ENCODE peak calls at places on chromosomes 12 and 14, in four cellular contexts. E is tibial nerve, U is adrenal gland, R is IMR-90. W is an unnamed sample.

GRCh38 chr12:119988788-119989618 is at the start of gene BICDL1:
- DNase-seq in E (peak; percentile 7), R (peak; percentile 23), U (peak; percentile 91), W (peak; percentile 98)

GRCh38 chr12:115824936-115825602 is 452.4 kb downstream of the MED13L start:
- DNase-seq in U (no peak), E (no peak), R (no peak), W (no peak)

GRCh38 chr14:97031530-97031929 is 234.3 kb downstream of the VRK1 start:
- DNase-seq in U (no peak), R (no peak), E (no peak), W (no peak)

GRCh38 chr14:26621366-26621765 is 23.5 kb upstream of the NOVA1 start:
- DNase-seq in U (no peak), R (no peak), E (no peak), W (no peak)

GRCh38 chr12:2749580-2749979 is 45.2 kb upstream of the FKBP4 start:
- DNase-seq in U (no peak), E (no peak), R (no peak), W (no peak)

GRCh38 chr14:23171251-23171975 is 12.0 kb downstream of the SLC7A8 start:
- DNase-seq in E (no peak), R (no peak), U (peak; percentile 27), W (no peak)

GRCh38 chr12:13342971-13343370 is 146.4 kb downstream of the EMP1 start:
- DNase-seq in U (no peak), R (no peak), E (no peak), W (no peak)

GRCh38 chr14:52046376-52046917 is 22.4 kb downstream of the NID2 start:
- DNase-seq in E (no peak), U (no peak), R (peak; percentile 34), W (no peak)

GRCh38 chr12:105580841-105581352 is 250.4 kb downstream of the C12orf75 start:
- DNase-seq in U (peak; percentile 57), R (no peak), E (no peak), W (no peak)

GRCh38 chr14:63283501-63284248 is 35.1 kb downstream of the GPHB5 start:
- DNase-seq in E (no peak), U (no peak), R (no peak), W (no peak)

GRCh38 chr12:69065804-69066203 is 132.8 kb upstream of the CPM start:
- DNase-seq in U (no peak), R (peak; percentile 38), E (no peak), W (no peak)

GRCh38 chr12:64044171-64044570 is 177.9 kb downstream of the KICS2 start:
- DNase-seq in R (no peak), U (no peak), E (no peak), W (no peak)

GRCh38 chr14:35384386-35385041 is 20.0 kb downstream of the NFKBIA start:
- DNase-seq in U (peak; percentile 86), E (peak; percentile 52), R (peak; percentile 99), W (peak; percentile 87)

GRCh38 chr14:77100961-77101360 is 2.9 kb downstream of the CIPC start:
- DNase-seq in E (no peak), R (peak; percentile 27), U (no peak), W (peak; percentile 39)

GRCh38 chr14:85688024-85688423 is 158.1 kb downstream of the FLRT2 start:
- DNase-seq in E (no peak), U (no peak), R (peak; percentile 31), W (no peak)

GRCh38 chr14:69133206-69134125 is 19.5 kb downstream of the DCAF5 start:
- DNase-seq in E (no peak), U (peak; percentile 73), R (peak; percentile 78), W (no peak)

GRCh38 chr12:65407388-65408149 is 129.1 kb downstream of the MSRB3 start:
- DNase-seq in E (no peak), U (no peak), R (no peak), W (no peak)
- H3K4me3 ChIP-seq in E (no peak overlapping the region), U (no peak overlapping the region), R (no peak overlapping the region), W (no peak overlapping the region)

GRCh38 chr12:121839993-121840761 is 18.5 kb downstream of the HPD start:
- DNase-seq in E (no peak), R (no peak), U (no peak), W (no peak)

GRCh38 chr12:121843236-121843982 is 15.2 kb downstream of the HPD start:
- DNase-seq in R (no peak), U (no peak), E (no peak), W (no peak)

GRCh38 chr12:121837680-121838079 is 21.0 kb downstream of the HPD start:
- DNase-seq in E (no peak), R (no peak), U (no peak), W (no peak)

GRCh38 chr12:121838096-121838495 is 20.6 kb downstream of the HPD start:
- DNase-seq in U (no peak), E (no peak), R (no peak), W (no peak)

DNA sequence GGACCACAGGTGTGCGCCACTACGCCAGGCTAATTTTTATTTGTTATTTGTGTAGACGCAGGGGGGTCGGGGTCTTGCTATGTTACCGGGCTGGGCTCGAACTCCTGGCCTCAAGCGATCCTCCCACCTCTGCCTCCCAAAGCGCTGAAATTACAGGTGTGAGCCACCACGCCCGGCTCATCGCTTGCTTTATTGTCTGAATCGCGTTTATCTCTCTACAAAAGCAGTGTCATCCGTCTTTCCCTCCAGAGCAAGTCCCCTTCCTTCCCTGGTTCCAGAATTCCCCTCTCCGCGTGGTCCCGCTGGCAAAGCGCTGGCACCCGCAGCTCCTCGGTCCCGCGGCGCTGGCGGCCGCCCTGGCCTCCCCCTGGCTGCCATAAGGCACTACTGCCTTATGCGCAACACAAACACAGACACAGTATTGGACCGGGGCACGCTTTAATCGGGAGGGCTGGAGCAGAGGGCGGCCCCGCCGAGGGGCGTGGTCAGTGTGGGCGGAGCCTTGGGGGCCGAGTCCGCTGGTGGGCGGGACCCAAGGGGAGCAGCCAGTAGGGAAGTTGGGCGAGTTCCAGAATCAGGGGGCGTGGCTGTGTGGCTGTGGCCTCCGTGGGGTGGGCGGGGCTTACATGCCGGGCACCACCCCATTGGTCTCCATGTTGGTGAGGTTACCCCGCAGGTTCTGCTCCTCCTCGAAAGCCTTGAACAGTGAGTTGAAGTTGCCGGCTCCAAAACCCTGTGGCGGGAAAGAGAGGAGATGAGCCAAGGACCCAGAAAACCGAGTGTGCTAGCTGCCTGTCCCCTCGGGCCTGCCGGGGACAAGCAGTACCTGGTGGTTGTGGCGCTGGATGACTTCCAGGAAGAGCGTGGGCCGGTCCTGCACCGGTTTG is 19.3 kb downstream of the HPD start:
- DNase-seq in U (peak; percentile 100), R (peak; percentile 96), E (peak; percentile 100), W (peak; percentile 100)
- TF ChIP-seq POLR2A in U (peak; percentile 63), R (no peak), E (peak; percentile 41), W (no peak)

DNA sequence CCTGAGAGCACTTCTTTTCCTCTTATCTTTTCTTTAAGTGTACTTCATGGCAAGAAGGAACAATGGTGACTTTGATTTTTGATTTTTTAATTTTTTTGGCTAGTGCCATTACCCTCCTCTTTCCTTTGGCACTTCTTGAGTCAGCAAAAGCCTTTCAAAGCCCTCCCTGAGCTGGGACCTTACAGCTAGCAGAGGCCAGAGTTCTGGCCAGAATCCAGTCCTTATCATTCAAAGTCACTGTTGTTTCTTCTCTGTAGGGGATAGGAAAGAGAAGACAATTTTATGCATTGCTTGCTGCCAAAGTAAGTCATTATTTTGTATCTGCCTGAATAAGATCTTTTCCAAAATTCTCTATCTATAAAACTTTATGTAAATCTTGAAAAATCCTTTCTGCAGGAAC is 419.8 kb upstream of the PRICKLE1 start:
- DNase-seq in R (no peak), U (no peak), E (no peak), W (no peak)
- H3K4me3 ChIP-seq in R (no peak overlapping the region), U (no peak overlapping the region), E (no peak overlapping the region), W (no peak overlapping the region)

DNA sequence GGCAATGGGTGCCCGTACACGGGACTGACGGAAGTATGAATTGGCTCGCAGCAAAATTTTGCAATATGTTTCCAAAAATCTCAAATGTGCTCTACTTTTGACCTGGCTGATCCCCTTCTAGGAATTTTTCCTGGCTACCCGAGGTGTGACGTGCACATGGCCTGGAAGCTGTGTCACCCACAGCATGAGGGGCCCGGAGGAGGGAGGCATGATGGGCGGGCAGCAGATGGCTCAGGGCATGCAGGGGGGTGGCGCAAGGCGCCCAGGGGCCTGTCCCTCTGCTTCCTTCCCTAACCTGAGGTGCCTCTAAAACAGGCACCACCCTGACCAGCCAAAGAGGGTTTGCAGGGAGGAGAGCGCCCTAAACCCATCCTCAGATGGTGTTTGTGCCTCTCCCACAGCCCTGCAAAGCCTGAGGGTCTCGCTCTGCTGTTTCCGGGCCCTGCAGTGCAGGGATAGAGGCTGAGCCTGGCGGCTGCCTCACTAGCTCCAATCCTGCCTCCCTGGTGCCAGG is 6.7 kb downstream of the GPR132 start:
- DNase-seq in U (no peak), E (no peak), R (no peak), W (no peak)
- TF ChIP-seq POLR2A in U (no peak), E (no peak), R (no peak), W (no peak)

GRCh38 chr14:101559250-101559623 is 2.1 kb upstream of the DIO3 start:
- DNase-seq in U (no peak), R (no peak), E (no peak), W (no peak)
- H3K4me3 ChIP-seq in U (peak overlapping the region; percentile 42), R (no peak overlapping the region), E (peak overlapping the region; percentile 47), W (peak overlapping the region; percentile 48)

W was measured in Peyer's patch.